ENCODE peak calls at places on chromosome 11, in five cellular contexts. One of them, this sample, is unnamed. For H3K9me3, the result is how much of the 10 kb centered on the place peaks cover.

GRCh38 chr11:92211576-92212167 is 12.9 kb upstream of the FAT3 start:
- DNase-seq in HCT116: no peak
- DNase-seq in CD8-positive, alpha-beta T cell: no peak
- DNase-seq in astrocyte: peak
- DNase-seq in BE2C: peak
- DNase-seq in this sample: no peak

GRCh38 chr11:124884340-124884739 is 13.3 kb downstream of the ROBO4 start:
- DNase-seq in HCT116: no peak
- DNase-seq in CD8-positive, alpha-beta T cell: no peak
- DNase-seq in astrocyte: no peak
- DNase-seq in BE2C: no peak
- DNase-seq in this sample: no peak

GRCh38 chr11:109911488-109911887 is 181.7 kb upstream of the ZC3H12C start:
- DNase-seq in HCT116: no peak
- DNase-seq in CD8-positive, alpha-beta T cell: no peak
- DNase-seq in astrocyte: no peak
- DNase-seq in BE2C: no peak
- DNase-seq in this sample: no peak

GRCh38 chr11:125874556-125875124 is 12.8 kb upstream of the HYLS1 start:
- DNase-seq in HCT116: peak
- DNase-seq in CD8-positive, alpha-beta T cell: no peak
- DNase-seq in astrocyte: peak
- DNase-seq in BE2C: peak
- DNase-seq in this sample: peak

GRCh38 chr11:113132001-113132400 is 170.8 kb downstream of the NCAM1 start:
- DNase-seq in HCT116: no peak
- DNase-seq in CD8-positive, alpha-beta T cell: no peak
- DNase-seq in astrocyte: no peak
- DNase-seq in BE2C: no peak
- DNase-seq in this sample: no peak

GRCh38 chr11:113091578-113091844 is 130.3 kb downstream of the NCAM1 start:
- DNase-seq in HCT116: no peak
- DNase-seq in CD8-positive, alpha-beta T cell: no peak
- DNase-seq in astrocyte: no peak
- DNase-seq in BE2C: no peak
- DNase-seq in this sample: no peak

GRCh38 chr11:66289548-66290331 is 797 bp upstream of the YIF1A start:
- DNase-seq in HCT116: no peak
- DNase-seq in CD8-positive, alpha-beta T cell: no peak
- DNase-seq in astrocyte: no peak
- DNase-seq in BE2C: no peak
- DNase-seq in this sample: peak

GRCh38 chr11:64705501-64705900 is 17.5 kb downstream of the NRXN2 start:
- DNase-seq in HCT116: no peak
- DNase-seq in CD8-positive, alpha-beta T cell: no peak
- DNase-seq in astrocyte: no peak
- DNase-seq in BE2C: no peak
- DNase-seq in this sample: no peak

GRCh38 chr11:64588701-64589100 is 2.3 kb upstream of the SLC22A12 start:
- DNase-seq in HCT116: no peak
- DNase-seq in CD8-positive, alpha-beta T cell: no peak
- DNase-seq in astrocyte: no peak
- DNase-seq in BE2C: no peak
- DNase-seq in this sample: no peak

GRCh38 chr11:72432347-72433287 is 1.7 kb downstream of the CLPB start:
- DNase-seq in HCT116: no peak
- DNase-seq in CD8-positive, alpha-beta T cell: no peak
- DNase-seq in astrocyte: no peak
- DNase-seq in BE2C: no peak
- DNase-seq in this sample: no peak

GRCh38 chr11:106627694-106628093 is 390.6 kb downstream of the GUCY1A2 start:
- DNase-seq in HCT116: no peak
- DNase-seq in CD8-positive, alpha-beta T cell: no peak
- DNase-seq in astrocyte: no peak
- DNase-seq in BE2C: no peak
- DNase-seq in this sample: no peak

GRCh38 chr11:14905104-14906033 is 13.3 kb upstream of the CYP2R1 start:
- DNase-seq in HCT116: no peak
- DNase-seq in CD8-positive, alpha-beta T cell: peak
- DNase-seq in astrocyte: peak
- DNase-seq in BE2C: no peak
- DNase-seq in this sample: peak

GRCh38 chr11:2651054-2651617 is 48.7 kb downstream of the KCNQ1OT1 start:
- DNase-seq in HCT116: no peak
- DNase-seq in CD8-positive, alpha-beta T cell: no peak
- DNase-seq in astrocyte: no peak
- DNase-seq in BE2C: no peak
- DNase-seq in this sample: no peak

GRCh38 chr11:2647167-2647566 is 52.6 kb downstream of the KCNQ1OT1 start:
- DNase-seq in HCT116: no peak
- DNase-seq in CD8-positive, alpha-beta T cell: no peak
- DNase-seq in astrocyte: no peak
- DNase-seq in BE2C: no peak
- DNase-seq in this sample: no peak

GRCh38 chr11:2649848-2650247 is 49.9 kb downstream of the KCNQ1OT1 start:
- DNase-seq in HCT116: no peak
- DNase-seq in CD8-positive, alpha-beta T cell: no peak
- DNase-seq in astrocyte: no peak
- DNase-seq in BE2C: no peak
- DNase-seq in this sample: no peak

GRCh38 chr11:2647953-2648352 is 51.8 kb downstream of the KCNQ1OT1 start:
- DNase-seq in HCT116: no peak
- DNase-seq in CD8-positive, alpha-beta T cell: no peak
- DNase-seq in astrocyte: no peak
- DNase-seq in BE2C: no peak
- DNase-seq in this sample: no peak

DNA sequence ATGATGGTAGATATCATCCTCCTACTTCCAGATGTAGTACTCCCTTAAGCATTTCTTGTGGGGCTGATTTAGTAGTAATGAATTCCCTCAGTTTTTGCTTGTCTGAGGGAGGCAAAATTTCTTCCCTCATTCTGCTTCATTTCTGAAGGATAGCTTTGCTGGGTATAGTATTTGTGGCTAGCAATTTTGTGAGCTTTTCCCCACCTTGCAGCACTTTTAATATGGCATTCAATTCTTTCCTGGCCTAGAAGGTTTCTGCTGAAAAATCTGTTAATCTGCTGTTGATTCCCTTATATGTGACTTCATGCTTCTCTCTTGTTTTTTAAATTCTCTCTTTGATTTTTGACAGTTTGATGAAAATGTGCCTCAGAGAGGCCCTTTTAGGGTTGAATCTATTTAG is 50.4 kb downstream of the KCNQ1OT1 start:
- DNase-seq in HCT116: no peak
- DNase-seq in CD8-positive, alpha-beta T cell: no peak
- DNase-seq in astrocyte: no peak
- DNase-seq in BE2C: no peak
- DNase-seq in this sample: no peak
- H3K9me3 ChIP-seq in HCT116: under half
- H3K9me3 ChIP-seq in CD8-positive, alpha-beta T cell: under half
- H3K9me3 ChIP-seq in astrocyte: half or more
- H3K9me3 ChIP-seq in BE2C: under half
- H3K9me3 ChIP-seq in this sample: under half

DNA sequence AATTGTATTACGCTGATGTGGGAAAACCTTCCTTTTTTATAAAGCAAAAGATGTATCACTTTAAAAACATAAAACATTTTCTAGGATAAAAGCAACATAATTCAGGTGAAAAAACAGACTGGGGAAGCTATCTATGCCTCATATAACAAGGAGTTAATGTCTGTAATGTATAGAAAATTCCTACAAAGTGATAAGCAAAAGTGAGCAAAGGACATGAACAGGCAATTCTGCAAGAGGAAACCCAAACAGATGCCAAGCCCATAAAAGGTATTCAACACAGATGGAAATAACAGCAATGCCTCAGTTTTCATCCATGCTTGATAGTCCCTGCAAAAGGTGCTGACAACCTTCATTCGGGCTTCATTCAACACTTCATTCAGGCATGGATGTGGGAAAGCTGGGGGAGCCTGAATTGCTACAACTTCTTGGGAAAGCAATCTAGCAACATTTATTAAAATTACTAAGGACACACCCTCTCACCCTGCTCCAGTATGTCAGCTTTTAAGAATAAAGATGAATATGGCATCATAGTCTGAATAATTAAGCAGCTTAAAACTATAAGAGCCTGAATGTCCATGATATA is 39.3 kb downstream of the KCNQ1OT1 start:
- DNase-seq in HCT116: no peak
- DNase-seq in CD8-positive, alpha-beta T cell: no peak
- DNase-seq in astrocyte: no peak
- DNase-seq in BE2C: no peak
- DNase-seq in this sample: no peak
- H3K9me3 ChIP-seq in HCT116: under half
- H3K9me3 ChIP-seq in CD8-positive, alpha-beta T cell: under half
- H3K9me3 ChIP-seq in astrocyte: under half
- H3K9me3 ChIP-seq in BE2C: under half
- H3K9me3 ChIP-seq in this sample: under half

DNA sequence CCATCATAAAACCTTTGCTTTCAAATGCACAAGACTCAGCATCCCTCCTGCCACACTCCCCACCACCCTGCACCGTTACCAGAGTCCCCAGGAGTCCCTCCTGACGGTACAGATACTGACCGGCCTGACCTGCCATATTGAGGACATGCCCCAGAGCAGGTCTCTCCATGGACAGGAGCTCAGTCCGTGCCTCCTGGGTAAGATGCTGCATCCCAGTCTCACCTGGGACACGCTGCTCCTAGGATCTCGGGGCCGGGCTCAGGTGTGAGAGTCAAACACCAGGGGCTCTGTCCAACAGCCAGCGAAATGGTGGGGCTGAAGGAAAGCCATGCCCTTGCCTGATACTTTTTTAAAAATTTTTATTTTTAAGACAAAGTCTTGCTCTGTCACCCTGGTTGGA is 328.3 kb downstream of the SHANK2 start:
- DNase-seq in HCT116: no peak
- DNase-seq in CD8-positive, alpha-beta T cell: no peak
- DNase-seq in astrocyte: no peak
- DNase-seq in BE2C: no peak
- DNase-seq in this sample: no peak
- H3K9me3 ChIP-seq in HCT116: under half
- H3K9me3 ChIP-seq in CD8-positive, alpha-beta T cell: under half
- H3K9me3 ChIP-seq in astrocyte: under half
- H3K9me3 ChIP-seq in BE2C: under half
- H3K9me3 ChIP-seq in this sample: under half

GRCh38 chr11:134171951-134172350 is 51.8 kb downstream of the NCAPD3 start:
- DNase-seq in HCT116: no peak
- DNase-seq in CD8-positive, alpha-beta T cell: no peak
- DNase-seq in astrocyte: no peak
- DNase-seq in BE2C: no peak
- DNase-seq in this sample: no peak
- H3K9me3 ChIP-seq in HCT116: under half
- H3K9me3 ChIP-seq in CD8-positive, alpha-beta T cell: under half
- H3K9me3 ChIP-seq in astrocyte: under half
- H3K9me3 ChIP-seq in BE2C: under half
- H3K9me3 ChIP-seq in this sample: under half

GRCh38 chr11:2630679-2631078 is 69.1 kb downstream of the KCNQ1OT1 start:
- DNase-seq in HCT116: no peak
- DNase-seq in CD8-positive, alpha-beta T cell: no peak
- DNase-seq in astrocyte: no peak
- DNase-seq in BE2C: no peak
- DNase-seq in this sample: no peak

GRCh38 chr11:2625183-2625582 is 74.6 kb downstream of the KCNQ1OT1 start:
- DNase-seq in HCT116: no peak
- DNase-seq in CD8-positive, alpha-beta T cell: no peak
- DNase-seq in astrocyte: no peak
- DNase-seq in BE2C: no peak
- DNase-seq in this sample: no peak

DNA sequence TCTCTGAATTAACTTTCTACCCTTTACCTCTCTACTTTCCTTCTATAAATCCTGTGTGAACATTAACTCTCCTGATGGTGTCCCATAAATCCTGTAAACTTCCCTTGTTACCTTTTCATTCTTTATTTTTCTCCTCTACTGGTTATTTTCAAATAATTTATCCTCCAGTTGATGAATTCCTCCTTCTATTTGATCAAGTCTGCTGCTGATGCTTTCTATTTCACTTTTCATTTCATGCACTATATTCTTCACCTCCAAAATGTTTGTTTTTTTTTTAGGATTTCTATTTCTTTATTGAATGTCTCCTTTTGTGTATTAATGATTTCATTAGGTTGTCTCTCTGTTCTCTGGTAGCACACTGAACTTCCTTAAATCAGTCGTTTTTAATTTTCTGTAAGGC is 68.6 kb downstream of the KCNQ1OT1 start:
- DNase-seq in HCT116: no peak
- DNase-seq in CD8-positive, alpha-beta T cell: no peak
- DNase-seq in astrocyte: no peak
- DNase-seq in BE2C: no peak
- DNase-seq in this sample: no peak
- H3K9me3 ChIP-seq in HCT116: under half
- H3K9me3 ChIP-seq in CD8-positive, alpha-beta T cell: under half
- H3K9me3 ChIP-seq in astrocyte: under half
- H3K9me3 ChIP-seq in BE2C: under half
- H3K9me3 ChIP-seq in this sample: under half

GRCh38 chr11:50075856-50076255 is 43.2 kb downstream of the OR4C45 start:
- DNase-seq in HCT116: no peak
- DNase-seq in CD8-positive, alpha-beta T cell: no peak
- DNase-seq in astrocyte: no peak
- DNase-seq in BE2C: no peak
- DNase-seq in this sample: no peak
- H3K9me3 ChIP-seq in HCT116: under half
- H3K9me3 ChIP-seq in CD8-positive, alpha-beta T cell: under half
- H3K9me3 ChIP-seq in astrocyte: under half
- H3K9me3 ChIP-seq in BE2C: under half
- H3K9me3 ChIP-seq in this sample: under half

GRCh38 chr11:2650343-2650867 is 49.4 kb downstream of the KCNQ1OT1 start:
- DNase-seq in HCT116: no peak
- DNase-seq in CD8-positive, alpha-beta T cell: no peak
- DNase-seq in astrocyte: no peak
- DNase-seq in BE2C: no peak
- DNase-seq in this sample: no peak
- H3K9me3 ChIP-seq in HCT116: under half
- H3K9me3 ChIP-seq in CD8-positive, alpha-beta T cell: under half
- H3K9me3 ChIP-seq in astrocyte: under half
- H3K9me3 ChIP-seq in BE2C: under half
- H3K9me3 ChIP-seq in this sample: under half

This sample was measured in T-helper 17 cell.